ENCODE peak calls at places on chromosome 10, in eight cellular contexts. D, I, B, J, G, T, Q and Y are unnamed samples.

GRCh38 chr10:96541921-96542320 is 28.2 kb upstream of the TLL2 start:
- DNase-seq in Q (no peak), I (no peak), D (no peak), B (no peak), T (no peak), G (no peak), J (no peak), Y (no peak)

GRCh38 chr10:78259394-78259793 is 225.7 kb downstream of the RPS24 start:
- DNase-seq in T (no peak), B (no peak), D (no peak), I (no peak), Q (no peak), G (no peak), J (no peak), Y (peak)

GRCh38 chr10:125442856-125443540 is 240.0 kb downstream of the TEX36 start:
- DNase-seq in I (no peak), T (no peak), J (no peak), B (no peak), D (no peak), Q (no peak), G (no peak), Y (no peak)

GRCh38 chr10:33284945-33285344 is 49.5 kb downstream of the NRP1 start:
- DNase-seq in J (no peak), Q (no peak), T (no peak), G (no peak), B (no peak), I (no peak), D (no peak), Y (no peak)

GRCh38 chr10:51718804-51719291 is 19.5 kb upstream of the CSTF2T start:
- DNase-seq in I (no peak), D (no peak), J (peak), B (no peak), T (no peak), Q (no peak), G (peak), Y (no peak)

GRCh38 chr10:101292194-101293006 is 61.6 kb upstream of the BTRC start:
- DNase-seq in T (no peak), D (no peak), B (peak), I (no peak), J (no peak), G (peak), Q (no peak), Y (no peak)

GRCh38 chr10:32949221-32949678 is 8.8 kb downstream of the ITGB1 start:
- DNase-seq in T (no peak), G (no peak), I (no peak), Q (no peak), B (no peak), J (no peak), D (no peak), Y (no peak)

GRCh38 chr10:23341004-23341403 is 3.6 kb downstream of the C10orf67 start:
- DNase-seq in G (no peak), I (no peak), T (no peak), Q (no peak), J (peak), D (no peak), B (no peak), Y (no peak)

GRCh38 chr10:31587691-31588090 is 268.7 kb downstream of the ZEB1 start:
- DNase-seq in Q (no peak), B (no peak), J (no peak), G (no peak), T (no peak), I (no peak), D (no peak), Y (no peak)

GRCh38 chr10:50620899-50621298 is 2.9 kb downstream of the SGMS1 start:
- DNase-seq in B (no peak), I (no peak), Q (no peak), D (no peak), J (no peak), G (no peak), T (no peak), Y (no peak)

GRCh38 chr10:116264296-116264695 is 8.7 kb downstream of the GFRA1 start:
- DNase-seq in B (no peak), T (no peak), J (no peak), G (no peak), Q (no peak), I (no peak), D (no peak), Y (no peak)

GRCh38 chr10:94403034-94403822 is 887 bp downstream of the TBC1D12 start:
- DNase-seq in I (peak), D (peak), G (peak), Q (no peak), B (peak), T (peak), J (peak), Y (peak)

GRCh38 chr10:101986277-101986971 is 69.5 kb downstream of the ARMH3 start:
- DNase-seq in G (no peak), Q (no peak), T (no peak), J (no peak), B (no peak), D (no peak), I (no peak), Y (no peak)

GRCh38 chr10:73439605-73440298 is 6.4 kb upstream of the MSS51 start:
- DNase-seq in J (peak), D (no peak), G (no peak), I (no peak), T (no peak), Q (no peak), B (no peak), Y (no peak)

GRCh38 chr10:43151371-43151770 is 13.1 kb downstream of the CSGALNACT2 start:
- DNase-seq in B (no peak), T (no peak), J (no peak), G (no peak), D (no peak), I (no peak), Q (no peak), Y (no peak)

GRCh38 chr10:64537931-64538330 is 1016.7 kb downstream of the REEP3 start:
- DNase-seq in J (no peak), Q (no peak), G (no peak), T (no peak), B (no peak), D (no peak), I (no peak), Y (no peak)

GRCh38 chr10:64265961-64266360 is 744.8 kb downstream of the REEP3 start:
- DNase-seq in T (no peak), G (no peak), Q (no peak), B (no peak), I (no peak), D (no peak), J (no peak), Y (no peak)

GRCh38 chr10:11165591-11166543 is 148.2 kb downstream of the CELF2 start:
- DNase-seq in J (no peak), Q (peak), I (peak), B (peak), T (peak), G (peak), D (peak), Y (peak)
- TF ChIP-seq CTCF in J (no peak), Q (peak), I (peak), B (peak), T (peak), G (peak), D (peak), Y (peak)

GRCh38 chr10:86734209-86734988 is 22.0 kb upstream of the BMPR1A start:
- DNase-seq in D (no peak), Q (no peak), T (no peak), B (no peak), I (no peak), J (no peak), G (no peak), Y (no peak)

GRCh38 chr10:86729677-86730076 is 26.7 kb upstream of the BMPR1A start:
- DNase-seq in B (no peak), I (no peak), J (no peak), T (no peak), G (no peak), D (no peak), Q (no peak), Y (no peak)

GRCh38 chr10:86730227-86730626 is 26.2 kb upstream of the BMPR1A start:
- DNase-seq in T (no peak), D (no peak), J (no peak), B (peak), G (no peak), Q (no peak), I (no peak), Y (no peak)

GRCh38 chr10:86732771-86733170 is 23.6 kb upstream of the BMPR1A start:
- DNase-seq in T (no peak), B (no peak), D (no peak), G (no peak), Q (no peak), I (no peak), J (no peak), Y (no peak)

GRCh38 chr10:86733260-86733671 is 23.2 kb upstream of the BMPR1A start:
- DNase-seq in T (no peak), D (no peak), Q (no peak), I (no peak), J (no peak), G (no peak), B (no peak), Y (no peak)
- TF ChIP-seq CTCF in T (no peak), D (no peak), Q (no peak), I (no peak), J (no peak), G (no peak), B (no peak), Y (no peak)

GRCh38 chr10:111993872-111994426 is 189.6 kb downstream of the GPAM start:
- DNase-seq in Q (no peak), G (no peak), J (no peak), D (no peak), B (no peak), T (no peak), I (no peak), Y (no peak)

GRCh38 chr10:111989136-111990050 is 194.2 kb downstream of the GPAM start:
- DNase-seq in T (no peak), I (no peak), B (no peak), D (no peak), J (no peak), Q (no peak), G (no peak), Y (no peak)

GRCh38 chr10:111986079-111986478 is 197.5 kb downstream of the GPAM start:
- DNase-seq in J (no peak), D (no peak), G (no peak), Q (no peak), B (no peak), I (no peak), T (no peak), Y (no peak)

GRCh38 chr10:111993321-111993720 is 190.2 kb downstream of the GPAM start:
- DNase-seq in T (no peak), Q (no peak), D (no peak), I (no peak), G (no peak), B (no peak), J (no peak), Y (no peak)

GRCh38 chr10:111990734-111991133 is 192.8 kb downstream of the GPAM start:
- DNase-seq in B (no peak), G (peak), I (no peak), Q (no peak), D (no peak), J (no peak), T (no peak), Y (no peak)
- TF ChIP-seq CTCF in B (no peak), G (peak), I (no peak), Q (no peak), D (no peak), J (peak), T (peak), Y (no peak)

GRCh38 chr10:70119197-70119596 is 13.4 kb downstream of the AIFM2 start:
- DNase-seq in J (no peak), D (no peak), I (no peak), B (no peak), G (no peak), Q (no peak), T (no peak), Y (no peak)
- TF ChIP-seq CTCF in J (no peak), D (no peak), I (no peak), B (no peak), G (no peak), Q (no peak), T (no peak), Y (no peak)

DNA sequence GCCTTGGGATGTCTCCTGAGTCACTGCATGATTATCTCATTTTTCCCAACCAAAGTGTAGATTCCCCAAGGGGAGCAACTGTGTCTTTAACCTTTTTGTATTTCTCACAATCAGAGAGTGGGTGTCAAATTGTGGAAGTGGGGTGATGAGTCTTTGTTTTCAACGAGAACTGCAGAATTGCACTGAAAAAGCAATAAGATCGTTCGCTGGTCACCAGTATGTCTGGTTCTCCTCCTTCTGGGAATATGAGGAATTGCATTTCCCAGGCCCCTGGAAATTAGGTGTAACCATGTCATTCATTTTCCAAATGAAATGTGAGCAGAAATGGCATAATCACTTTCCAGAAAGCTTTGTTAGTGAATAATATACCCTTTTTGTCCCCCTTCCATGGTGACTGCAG is 326.9 kb downstream of the GPAM start:
- DNase-seq in D (no peak), J (no peak), Q (no peak), G (peak), T (no peak), B (no peak), I (no peak), Y (no peak)
- TF ChIP-seq CTCF in D (no peak), J (peak), Q (no peak), G (peak), T (peak), B (no peak), I (peak), Y (no peak)

DNA sequence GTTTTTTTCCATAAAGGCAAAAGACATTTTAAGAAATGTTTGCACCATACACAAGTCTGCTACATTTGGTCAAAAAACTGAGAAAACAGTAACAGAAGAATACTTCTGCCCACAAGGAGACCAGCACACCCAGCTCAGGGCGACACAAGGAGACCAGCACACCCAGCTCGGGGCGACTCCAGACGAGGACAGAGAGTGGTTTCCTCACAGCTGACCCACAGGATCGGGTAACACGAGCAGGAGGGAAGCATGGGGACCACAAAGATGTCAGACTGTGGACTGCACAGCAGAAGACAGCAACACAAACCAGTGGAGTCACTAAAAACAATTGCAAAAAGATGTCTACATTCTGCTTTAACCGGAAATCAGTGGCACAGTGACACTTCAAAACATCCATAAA is 237.6 kb downstream of the DIP2C start:
- DNase-seq in D (no peak), J (no peak), G (no peak), Q (no peak), B (no peak), I (no peak), T (no peak), Y (no peak)
- TF ChIP-seq CTCF in D (no peak), J (no peak), G (no peak), Q (no peak), B (no peak), I (no peak), T (no peak), Y (no peak)

GRCh38 chr10:37495415-37495814 is 362.0 kb downstream of the ZNF248 start:
- DNase-seq in D (no peak), J (no peak), B (no peak), T (no peak), I (no peak), Q (no peak), G (no peak), Y (no peak)
- TF ChIP-seq CTCF in D (peak), J (no peak), B (peak), T (no peak), I (peak), Q (no peak), G (no peak), Y (no peak)

DNA sequence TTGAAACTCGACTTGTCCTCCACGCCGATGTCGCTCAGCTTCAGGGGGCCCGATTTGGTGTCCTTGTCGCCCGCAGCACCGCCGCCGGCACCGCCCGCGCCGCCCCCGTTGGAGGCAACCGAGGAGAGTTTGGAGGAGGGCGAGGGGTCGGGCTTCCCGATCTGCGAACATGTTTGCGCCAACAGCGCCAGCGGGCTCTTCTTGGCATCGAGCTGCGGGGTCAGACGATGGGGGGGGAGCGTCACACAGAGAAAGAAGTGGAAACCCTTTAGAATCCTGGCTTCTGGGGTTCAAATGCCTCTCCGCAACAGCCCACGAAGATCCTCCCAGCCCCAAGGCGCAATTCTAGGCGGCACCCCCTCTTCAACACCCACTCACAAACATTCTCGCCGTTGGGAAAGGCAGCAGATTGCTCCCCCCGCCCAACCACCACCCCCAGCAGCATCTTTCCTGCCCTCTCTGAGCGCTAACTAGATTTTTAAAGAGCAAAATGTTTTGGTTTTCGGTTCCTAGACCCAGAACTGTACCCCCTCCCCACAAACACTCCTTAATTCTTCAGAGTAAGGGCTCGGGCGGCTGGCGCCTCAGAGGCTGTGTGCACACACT is 1.3 kb downstream of the ZNF503 start:
- DNase-seq in D (peak), G (no peak), T (no peak), I (peak), J (no peak), B (no peak), Q (no peak), Y (no peak)
- TF ChIP-seq CTCF in D (no peak), G (no peak), T (no peak), I (no peak), J (no peak), B (no peak), Q (no peak), Y (peak)

GRCh38 chr10:54363390-54363789 is 437.6 kb downstream of the PCDH15 start:
- DNase-seq in B (no peak), T (no peak), Q (no peak), D (no peak), J (no peak), I (no peak), G (no peak), Y (no peak)
- TF ChIP-seq CTCF in B (no peak), T (no peak), Q (no peak), D (no peak), J (no peak), I (no peak), G (no peak), Y (no peak)